ENCODE peak calls at places on chromosomes 16 and 17, in five cellular contexts. One of them, this sample, is unnamed.

GRCh38 chr17:1852327-1852726 is 22.5 kb downstream of the RPA1 start:
- DNase-seq in colonic mucosa: no peak
- DNase-seq in GM10248: no peak
- DNase-seq in cardiac muscle cell: no peak
- DNase-seq in GM18507: no peak
- DNase-seq in this sample: no peak

GRCh38 chr17:50059759-50060273 is 3.9 kb downstream of the ITGA3 start:
- DNase-seq in colonic mucosa: no peak
- DNase-seq in GM10248: no peak
- DNase-seq in GM18507: no peak
- DNase-seq in cardiac muscle cell: no peak
- DNase-seq in this sample: no peak

GRCh38 chr16:20507280-20507679 is 56.0 kb downstream of the ACSM2A start:
- DNase-seq in GM18507: no peak
- DNase-seq in GM10248: no peak
- DNase-seq in cardiac muscle cell: no peak
- DNase-seq in colonic mucosa: no peak
- DNase-seq in this sample: no peak

GRCh38 chr16:67022531-67023214 is 6.3 kb upstream of the CBFB start:
- DNase-seq in cardiac muscle cell: no peak
- DNase-seq in GM10248: no peak
- DNase-seq in colonic mucosa: no peak
- DNase-seq in GM18507: no peak
- DNase-seq in this sample: no peak

GRCh38 chr17:70041061-70041460 is 34.0 kb upstream of the KCNJ16 start:
- DNase-seq in GM18507: no peak
- DNase-seq in colonic mucosa: no peak
- DNase-seq in GM10248: no peak
- DNase-seq in cardiac muscle cell: no peak
- DNase-seq in this sample: no peak

GRCh38 chr17:7839199-7839889 is 5.3 kb downstream of the KDM6B start:
- DNase-seq in cardiac muscle cell: no peak
- DNase-seq in colonic mucosa: peak
- DNase-seq in GM10248: no peak
- DNase-seq in GM18507: no peak
- DNase-seq in this sample: no peak

GRCh38 chr16:76683051-76683450 is 405.9 kb downstream of the CNTNAP4 start:
- DNase-seq in GM18507: no peak
- DNase-seq in cardiac muscle cell: no peak
- DNase-seq in GM10248: no peak
- DNase-seq in colonic mucosa: no peak
- DNase-seq in this sample: no peak

GRCh38 chr17:65633146-65633881 is 71.9 kb upstream of the AXIN2 start:
- DNase-seq in GM18507: no peak
- DNase-seq in GM10248: no peak
- DNase-seq in colonic mucosa: no peak
- DNase-seq in cardiac muscle cell: no peak
- DNase-seq in this sample: no peak